ENCODE peak calls at places on chromosomes 1 and 21, in ten cellular contexts. One of them, this sample, is unnamed.

GRCh38 chr1:223776075-223776814 is 63.9 kb downstream of the CAPN2 start:
- DNase-seq in PC-3: peak; percentile 97
- DNase-seq in endothelial cell of umbilical vein: peak; percentile 95
- DNase-seq in DND-41: no peak
- DNase-seq in uterus: no peak
- DNase-seq in HCT116: peak; percentile 38
- DNase-seq in RWPE1: peak; percentile 74
- DNase-seq in brain microvascular endothelial cell: peak; percentile 91
- DNase-seq in HFF-Myc: peak; percentile 40
- DNase-seq in endodermal cell: peak; percentile 35
- DNase-seq in this sample: peak; percentile 75

GRCh38 chr1:48019714-48020315 is 22.6 kb upstream of the TRABD2B start:
- DNase-seq in endothelial cell of umbilical vein: no peak
- DNase-seq in brain microvascular endothelial cell: no peak
- DNase-seq in DND-41: no peak
- DNase-seq in RWPE1: no peak
- DNase-seq in PC-3: no peak
- DNase-seq in uterus: peak; percentile 51
- DNase-seq in endodermal cell: peak; percentile 27
- DNase-seq in HCT116: no peak
- DNase-seq in HFF-Myc: no peak
- DNase-seq in this sample: no peak

GRCh38 chr1:173954179-173954578 is 37.1 kb upstream of the SERPINC1 start:
- DNase-seq in endodermal cell: no peak
- DNase-seq in RWPE1: no peak
- DNase-seq in endothelial cell of umbilical vein: no peak
- DNase-seq in brain microvascular endothelial cell: peak; percentile 12
- DNase-seq in PC-3: no peak
- DNase-seq in HCT116: no peak
- DNase-seq in DND-41: no peak
- DNase-seq in HFF-Myc: no peak
- DNase-seq in uterus: no peak
- DNase-seq in this sample: no peak

GRCh38 chr1:66315675-66316074 is 218.3 kb upstream of the SGIP1 start:
- DNase-seq in HFF-Myc: no peak
- DNase-seq in endothelial cell of umbilical vein: peak; percentile 20
- DNase-seq in endodermal cell: no peak
- DNase-seq in brain microvascular endothelial cell: no peak
- DNase-seq in HCT116: peak; percentile 86
- DNase-seq in PC-3: peak; percentile 81
- DNase-seq in uterus: no peak
- DNase-seq in RWPE1: peak; percentile 67
- DNase-seq in DND-41: no peak
- DNase-seq in this sample: no peak

GRCh38 chr1:199042193-199042592 is 403.4 kb downstream of the PTPRC start:
- DNase-seq in uterus: no peak
- DNase-seq in endothelial cell of umbilical vein: no peak
- DNase-seq in DND-41: peak; percentile 49
- DNase-seq in PC-3: no peak
- DNase-seq in brain microvascular endothelial cell: no peak
- DNase-seq in RWPE1: no peak
- DNase-seq in endodermal cell: no peak
- DNase-seq in HCT116: no peak
- DNase-seq in HFF-Myc: no peak
- DNase-seq in this sample: no peak

GRCh38 chr1:205598841-205599666 is 32.8 kb downstream of the ELK4 start:
- DNase-seq in endodermal cell: no peak
- DNase-seq in HFF-Myc: peak; percentile 83
- DNase-seq in endothelial cell of umbilical vein: peak; percentile 100
- DNase-seq in DND-41: no peak
- DNase-seq in PC-3: no peak
- DNase-seq in brain microvascular endothelial cell: peak; percentile 85
- DNase-seq in RWPE1: no peak
- DNase-seq in uterus: peak; percentile 86
- DNase-seq in HCT116: no peak
- DNase-seq in this sample: no peak

GRCh38 chr1:162192323-162192678 is 122.8 kb downstream of the NOS1AP start:
- DNase-seq in DND-41: no peak
- DNase-seq in RWPE1: no peak
- DNase-seq in brain microvascular endothelial cell: no peak
- DNase-seq in HCT116: no peak
- DNase-seq in endothelial cell of umbilical vein: no peak
- DNase-seq in HFF-Myc: no peak
- DNase-seq in endodermal cell: no peak
- DNase-seq in PC-3: no peak
- DNase-seq in uterus: no peak
- DNase-seq in this sample: no peak

GRCh38 chr1:99644302-99645004 is 1.5 kb upstream of the PALMD start:
- DNase-seq in PC-3: no peak
- DNase-seq in HFF-Myc: no peak
- DNase-seq in endodermal cell: no peak
- DNase-seq in HCT116: no peak
- DNase-seq in RWPE1: no peak
- DNase-seq in uterus: no peak
- DNase-seq in DND-41: no peak
- DNase-seq in brain microvascular endothelial cell: no peak
- DNase-seq in endothelial cell of umbilical vein: peak; percentile 59
- DNase-seq in this sample: no peak

GRCh38 chr21:42317826-42318746 is 2.9 kb upstream of the TFF3 start:
- DNase-seq in HFF-Myc: no peak
- DNase-seq in brain microvascular endothelial cell: no peak
- DNase-seq in endodermal cell: peak; percentile 49
- DNase-seq in DND-41: no peak
- DNase-seq in PC-3: no peak
- DNase-seq in endothelial cell of umbilical vein: no peak
- DNase-seq in RWPE1: no peak
- DNase-seq in HCT116: no peak
- DNase-seq in uterus: no peak
- DNase-seq in this sample: no peak

GRCh38 chr1:20370628-20371200 is 80.0 kb downstream of the VWA5B1 start:
- DNase-seq in DND-41: no peak
- DNase-seq in RWPE1: no peak
- DNase-seq in uterus: no peak
- DNase-seq in HCT116: no peak
- DNase-seq in endothelial cell of umbilical vein: no peak
- DNase-seq in brain microvascular endothelial cell: no peak
- DNase-seq in PC-3: no peak
- DNase-seq in endodermal cell: no peak
- DNase-seq in HFF-Myc: peak; percentile 7
- DNase-seq in this sample: no peak

GRCh38 chr21:38170283-38170682 is 86.5 kb upstream of the KCNJ15 start:
- DNase-seq in uterus: no peak
- DNase-seq in HFF-Myc: no peak
- DNase-seq in endothelial cell of umbilical vein: peak; percentile 66
- DNase-seq in brain microvascular endothelial cell: peak; percentile 17
- DNase-seq in HCT116: no peak
- DNase-seq in PC-3: peak; percentile 66
- DNase-seq in RWPE1: peak; percentile 27
- DNase-seq in endodermal cell: peak; percentile 84
- DNase-seq in DND-41: no peak
- DNase-seq in this sample: peak; percentile 17

GRCh38 chr1:51906306-51907078 is 28.0 kb upstream of the NRDC start:
- DNase-seq in uterus: no peak
- DNase-seq in brain microvascular endothelial cell: no peak
- DNase-seq in endothelial cell of umbilical vein: no peak
- DNase-seq in HFF-Myc: peak; percentile 37
- DNase-seq in RWPE1: no peak
- DNase-seq in endodermal cell: no peak
- DNase-seq in DND-41: no peak
- DNase-seq in PC-3: peak; percentile 22
- DNase-seq in HCT116: no peak
- DNase-seq in this sample: no peak

GRCh38 chr1:181475580-181475979 is 7.7 kb upstream of the CACNA1E start:
- DNase-seq in endothelial cell of umbilical vein: no peak
- DNase-seq in PC-3: no peak
- DNase-seq in uterus: no peak
- DNase-seq in endodermal cell: no peak
- DNase-seq in HFF-Myc: no peak
- DNase-seq in HCT116: no peak
- DNase-seq in RWPE1: no peak
- DNase-seq in brain microvascular endothelial cell: no peak
- DNase-seq in DND-41: no peak
- DNase-seq in this sample: no peak

GRCh38 chr1:181482521-181483083 is 715 bp upstream of the CACNA1E start:
- DNase-seq in uterus: no peak
- DNase-seq in PC-3: no peak
- DNase-seq in HCT116: no peak
- DNase-seq in brain microvascular endothelial cell: no peak
- DNase-seq in RWPE1: peak; percentile 48
- DNase-seq in DND-41: no peak
- DNase-seq in endodermal cell: peak; percentile 89
- DNase-seq in HFF-Myc: no peak
- DNase-seq in endothelial cell of umbilical vein: no peak
- DNase-seq in this sample: peak; percentile 60

GRCh38 chr1:181476581-181476980 is 6.7 kb upstream of the CACNA1E start:
- DNase-seq in endodermal cell: peak; percentile 47
- DNase-seq in endothelial cell of umbilical vein: no peak
- DNase-seq in uterus: no peak
- DNase-seq in brain microvascular endothelial cell: no peak
- DNase-seq in DND-41: no peak
- DNase-seq in HCT116: no peak
- DNase-seq in HFF-Myc: no peak
- DNase-seq in RWPE1: no peak
- DNase-seq in PC-3: no peak
- DNase-seq in this sample: no peak

GRCh38 chr1:181482001-181482430 is 1.3 kb upstream of the CACNA1E start:
- DNase-seq in HCT116: no peak
- DNase-seq in DND-41: no peak
- DNase-seq in PC-3: no peak
- DNase-seq in endodermal cell: peak; percentile 62
- DNase-seq in HFF-Myc: no peak
- DNase-seq in RWPE1: no peak
- DNase-seq in endothelial cell of umbilical vein: no peak
- DNase-seq in uterus: no peak
- DNase-seq in brain microvascular endothelial cell: no peak
- DNase-seq in this sample: no peak

DNA sequence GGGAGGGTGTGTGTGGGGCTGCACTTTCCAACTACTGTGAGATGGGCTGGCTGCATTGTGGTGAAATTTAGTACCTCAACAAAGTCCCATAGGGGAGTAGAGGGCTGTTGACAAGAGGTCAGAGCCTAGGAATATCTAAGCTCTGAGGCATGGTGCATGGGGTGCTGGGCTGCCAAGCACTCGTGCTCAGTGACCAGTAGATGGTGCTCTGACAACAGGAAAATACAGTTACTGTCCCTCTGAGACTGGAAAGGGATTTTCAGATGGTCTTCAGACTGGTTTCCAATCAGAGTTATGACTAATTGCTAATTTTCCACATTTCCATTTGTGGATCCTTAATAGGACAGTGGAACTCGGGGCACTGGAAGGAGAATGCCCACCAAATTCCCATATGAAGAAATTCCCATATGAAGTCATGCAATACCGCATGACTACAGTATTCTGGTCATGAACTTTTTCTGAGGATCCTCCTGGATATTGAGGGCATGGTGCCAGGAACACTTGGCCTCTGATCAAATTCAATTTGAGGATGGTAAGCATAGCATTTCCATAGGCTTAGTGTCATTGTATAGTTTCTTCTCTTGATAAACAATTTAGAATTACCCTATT is 4.1 kb upstream of the CACNA1E start:
- DNase-seq in endothelial cell of umbilical vein: peak; percentile 49
- DNase-seq in PC-3: peak; percentile 63
- DNase-seq in endodermal cell: peak; percentile 84
- DNase-seq in HCT116: peak; percentile 59
- DNase-seq in brain microvascular endothelial cell: peak; percentile 47
- DNase-seq in uterus: peak; percentile 55
- DNase-seq in DND-41: peak; percentile 28
- DNase-seq in HFF-Myc: peak; percentile 41
- DNase-seq in RWPE1: peak; percentile 73
- DNase-seq in this sample: peak; percentile 38
- TF ChIP-seq CTCF in endothelial cell of umbilical vein: peak; percentile 60
- TF ChIP-seq CTCF in PC-3: peak; percentile 71
- TF ChIP-seq CTCF in endodermal cell: peak; percentile 93
- TF ChIP-seq CTCF in HCT116: peak; percentile 89
- TF ChIP-seq CTCF in brain microvascular endothelial cell: peak; percentile 82
- TF ChIP-seq CTCF in uterus: peak; percentile 64
- TF ChIP-seq CTCF in DND-41: peak; percentile 88
- TF ChIP-seq CTCF in HFF-Myc: peak; percentile 72
- TF ChIP-seq CTCF in RWPE1: peak; percentile 66
- TF ChIP-seq CTCF in this sample: peak; percentile 68

DNA sequence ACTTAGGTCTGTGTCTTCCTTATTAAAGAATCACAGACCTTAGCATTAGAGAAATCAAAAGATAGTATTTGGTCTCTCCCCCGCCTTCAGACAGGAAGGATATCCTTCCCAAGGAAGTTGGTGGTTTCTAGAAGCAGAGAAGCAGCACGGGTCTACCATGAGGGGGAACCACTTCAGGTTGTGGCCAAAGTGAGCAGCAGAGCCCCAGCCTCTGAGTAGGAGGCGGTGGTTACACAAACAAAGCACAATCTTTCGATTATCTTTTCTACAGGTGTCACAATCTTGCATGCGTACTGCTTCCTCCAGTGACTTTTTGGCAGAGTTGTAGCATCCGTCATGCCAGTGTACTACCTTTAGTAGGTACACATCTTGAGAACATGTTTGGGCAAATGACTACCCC is 8.8 kb downstream of the PGLYRP4 start:
- DNase-seq in uterus: no peak
- DNase-seq in DND-41: peak; percentile 26
- DNase-seq in endothelial cell of umbilical vein: no peak
- DNase-seq in HFF-Myc: no peak
- DNase-seq in RWPE1: no peak
- DNase-seq in brain microvascular endothelial cell: no peak
- DNase-seq in endodermal cell: no peak
- DNase-seq in PC-3: no peak
- DNase-seq in HCT116: no peak
- DNase-seq in this sample: peak; percentile 40
- TF ChIP-seq CTCF in uterus: no peak
- TF ChIP-seq CTCF in DND-41: no peak
- TF ChIP-seq CTCF in endothelial cell of umbilical vein: no peak
- TF ChIP-seq CTCF in HFF-Myc: no peak
- TF ChIP-seq CTCF in RWPE1: no peak
- TF ChIP-seq CTCF in brain microvascular endothelial cell: no peak
- TF ChIP-seq CTCF in endodermal cell: no peak
- TF ChIP-seq CTCF in PC-3: no peak
- TF ChIP-seq CTCF in HCT116: no peak
- TF ChIP-seq CTCF in this sample: no peak

GRCh38 chr1:186304982-186305949 is 69.8 kb downstream of the TPR start:
- DNase-seq in HCT116: peak; percentile 33
- DNase-seq in brain microvascular endothelial cell: peak; percentile 38
- DNase-seq in HFF-Myc: no peak
- DNase-seq in endothelial cell of umbilical vein: peak; percentile 79
- DNase-seq in PC-3: peak; percentile 46
- DNase-seq in RWPE1: peak; percentile 46
- DNase-seq in DND-41: no peak
- DNase-seq in uterus: no peak
- DNase-seq in endodermal cell: peak; percentile 48
- DNase-seq in this sample: peak; percentile 18
- TF ChIP-seq CTCF in HCT116: peak; percentile 63
- TF ChIP-seq CTCF in brain microvascular endothelial cell: peak; percentile 73
- TF ChIP-seq CTCF in HFF-Myc: peak; percentile 56
- TF ChIP-seq CTCF in endothelial cell of umbilical vein: peak; percentile 33
- TF ChIP-seq CTCF in PC-3: peak; percentile 68
- TF ChIP-seq CTCF in RWPE1: peak; percentile 65
- TF ChIP-seq CTCF in DND-41: peak; percentile 71
- TF ChIP-seq CTCF in uterus: no peak
- TF ChIP-seq CTCF in endodermal cell: peak; percentile 83
- TF ChIP-seq CTCF in this sample: peak; percentile 59

DNA sequence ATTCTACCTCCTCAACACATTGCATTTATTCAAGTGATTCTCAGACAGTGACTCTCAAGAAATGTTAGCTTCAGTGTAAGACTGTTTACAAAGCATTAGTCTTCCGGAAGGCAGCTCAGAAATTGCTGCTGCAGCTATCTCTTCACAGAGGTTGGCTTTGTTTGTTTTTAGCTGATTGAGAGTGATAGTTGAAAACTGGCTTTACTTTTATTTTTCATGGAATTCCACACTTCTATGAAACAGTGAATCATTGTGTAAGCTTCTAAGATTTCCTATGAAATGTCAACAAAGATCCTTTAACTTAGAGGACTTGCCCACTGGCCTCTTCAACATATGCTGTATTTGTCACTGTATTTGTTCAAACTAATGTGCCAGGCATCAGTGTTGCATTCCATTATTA is 121.3 kb downstream of the TNNI3K start:
- DNase-seq in DND-41: no peak
- DNase-seq in endothelial cell of umbilical vein: no peak
- DNase-seq in PC-3: peak; percentile 93
- DNase-seq in uterus: no peak
- DNase-seq in HCT116: no peak
- DNase-seq in endodermal cell: no peak
- DNase-seq in RWPE1: no peak
- DNase-seq in HFF-Myc: no peak
- DNase-seq in brain microvascular endothelial cell: peak; percentile 54
- DNase-seq in this sample: no peak
- TF ChIP-seq CTCF in DND-41: no peak
- TF ChIP-seq CTCF in endothelial cell of umbilical vein: no peak
- TF ChIP-seq CTCF in PC-3: no peak
- TF ChIP-seq CTCF in uterus: no peak
- TF ChIP-seq CTCF in HCT116: no peak
- TF ChIP-seq CTCF in endodermal cell: no peak
- TF ChIP-seq CTCF in RWPE1: no peak
- TF ChIP-seq CTCF in HFF-Myc: no peak
- TF ChIP-seq CTCF in brain microvascular endothelial cell: no peak
- TF ChIP-seq CTCF in this sample: no peak